ENCODE peak calls at places on chromosomes 4 and X, in six cellular contexts. O is lung microvascular endothelial cell; J is T47D; A is stimulated activated CD4-positive, alpha-beta T cell treated with anti-CD3 and anti-CD28 coated beads, Interleukin-15, amount 100 ng/mL, for 1 hour; P is A549; L is bronchial epithelial cell. R is an unnamed sample.

GRCh38 chrX:15202458-15203177 is 67.3 kb downstream of the ASB9 start:
- DNase-seq in O (no peak), J (no peak), A (no peak), P (no peak), L (peak; percentile 0), R (no peak)

GRCh38 chr4:112910109-112910736 is 139.2 kb upstream of the ANK2 start:
- DNase-seq in O (no peak), J (no peak), A (no peak), P (no peak), L (no peak), R (no peak)

GRCh38 chr4:78704981-78705757 is 71.0 kb upstream of the BMP2K start:
- DNase-seq in O (peak; percentile 39), J (no peak), A (no peak), P (no peak), L (peak; percentile 95), R (no peak)

GRCh38 chr4:99863-100262 is 24.4 kb upstream of the ZNF718 start:
- DNase-seq in O (no peak), J (no peak), A (no peak), P (no peak), L (no peak), R (no peak)

GRCh38 chr4:74758521-74758920 is 35.8 kb downstream of the BTC start:
- DNase-seq in O (no peak), J (no peak), A (no peak), P (no peak), L (no peak), R (no peak)

GRCh38 chrX:103400931-103401330 is 24.6 kb downstream of the BEX3 start:
- DNase-seq in O (no peak), J (no peak), A (no peak), P (no peak), L (no peak), R (no peak)

GRCh38 chr4:2798399-2799301 is 5.8 kb downstream of the SH3BP2 start:
- DNase-seq in O (peak; percentile 86), J (no peak), A (no peak), P (no peak), L (peak; percentile 15), R (peak; percentile 83)

GRCh38 chr4:110005461-110006056 is 92.9 kb downstream of the EGF start:
- DNase-seq in O (peak; percentile 75), J (peak; percentile 40), A (no peak), P (peak; percentile 55), L (peak; percentile 82), R (no peak)

GRCh38 chrX:26651755-26652154 is 435.8 kb downstream of the MAGEB5 start:
- DNase-seq in O (peak; percentile 7), J (no peak), A (no peak), P (no peak), L (peak; percentile 1), R (no peak)

GRCh38 chr4:13159041-13159620 is 325.0 kb downstream of the RAB28 start:
- DNase-seq in O (no peak), J (no peak), A (no peak), P (no peak), L (no peak), R (no peak)

GRCh38 chrX:6891404-6891803 is 256.1 kb upstream of the STS start:
- DNase-seq in O (no peak), J (no peak), A (no peak), P (no peak), L (no peak), R (no peak)

GRCh38 chr4:55397521-55398321 is 2.0 kb downstream of the TMEM165 start:
- DNase-seq in O (peak; percentile 53), J (no peak), A (no peak), P (no peak), L (peak; percentile 90), R (no peak)

GRCh38 chr4:8101213-8101781 is 57.3 kb downstream of the ABLIM2 start:
- DNase-seq in O (no peak), J (no peak), A (no peak), P (no peak), L (peak; percentile 64), R (peak; percentile 82)

GRCh38 chrX:340641-341423 is 22.2 kb upstream of the GTPBP6 start:
- DNase-seq in O (no peak), J (no peak), A (no peak), P (no peak), L (no peak), R (peak; percentile 56)

GRCh38 chrX:135974279-135974856 is 580 bp upstream of the MMGT1 start:
- DNase-seq in O (peak; percentile 71), J (no peak), A (peak; percentile 49), P (peak; percentile 41), L (no peak), R (peak; percentile 91)

GRCh38 chrX:115234220-115234557 is 293 bp upstream of the LRCH2 start:
- DNase-seq in O (peak; percentile 0), J (no peak), A (no peak), P (no peak), L (no peak), R (no peak)

GRCh38 chrX:49226946-49227345 is 6.2 kb downstream of the CACNA1F start:
- DNase-seq in O (no peak), J (no peak), A (no peak), P (no peak), L (no peak), R (no peak)